ENCODE peak calls at places on chromosomes 4 and X, in six cellular contexts. G is HepG2, Y is H1, I is GM12891, V is K562, Q is GM12878. R is an unnamed sample.

GRCh38 chr4:57462843-57463242 is 352.7 kb upstream of the IGFBP7 start:
- DNase-seq in Y (no peak), I (no peak), G (no peak), V (no peak), Q (no peak), R (no peak)

GRCh38 chrX:42241421-42241820 is 318.1 kb upstream of the CASK start:
- DNase-seq in Q (no peak), Y (no peak), G (no peak), I (no peak), V (no peak), R (no peak)

GRCh38 chr4:30256105-30256828 is 463.9 kb upstream of the PCDH7 start:
- DNase-seq in Q (no peak), I (no peak), Y (no peak), G (no peak), V (no peak), R (no peak)

GRCh38 chrX:12447448-12448154 is 309.3 kb downstream of the FRMPD4 start:
- DNase-seq in G (no peak), I (no peak), Q (no peak), V (no peak), Y (no peak), R (no peak)

GRCh38 chr4:161714928-161715327 is 448.9 kb downstream of the FSTL5 start:
- DNase-seq in Y (no peak), I (no peak), V (no peak), G (no peak), Q (no peak), R (no peak)

GRCh38 chr4:26288308-26288982 is 32.4 kb upstream of the RBPJ start:
- DNase-seq in I (no peak), G (no peak), Q (peak; percentile 73), V (no peak), Y (no peak), R (no peak)

GRCh38 chr4:7988437-7988836 is 48.8 kb upstream of the AFAP1 start:
- DNase-seq in Y (no peak), I (no peak), Q (no peak), V (no peak), G (no peak), R (no peak)

GRCh38 chrX:120308959-120309872 is 2.0 kb downstream of the TMEM255A start:
- DNase-seq in V (no peak), G (peak; percentile 57), I (no peak), Y (peak; percentile 52), Q (peak; percentile 47), R (peak; percentile 27)

GRCh38 chr4:175441256-175441655 is 370.8 kb downstream of the GPM6A start:
- DNase-seq in I (no peak), G (no peak), Y (no peak), V (no peak), Q (no peak), R (no peak)

GRCh38 chrX:129606918-129607317 is 47.8 kb downstream of the APLN start:
- DNase-seq in Q (peak; percentile 13), V (peak; percentile 67), Y (peak; percentile 72), G (peak; percentile 30), I (peak; percentile 28), R (peak; percentile 48)

GRCh38 chrX:139738581-139738980 is 30.6 kb upstream of the MCF2 start:
- DNase-seq in G (no peak), Y (no peak), Q (no peak), V (no peak), I (no peak), R (no peak)

GRCh38 chr4:83062748-83063147 is 27.8 kb downstream of the COPS4 start:
- DNase-seq in Q (no peak), Y (no peak), I (no peak), V (no peak), G (no peak), R (no peak)

GRCh38 chrX:42096262-42096939 is 173.0 kb upstream of the CASK start:
- DNase-seq in Y (no peak), I (no peak), V (no peak), G (peak; percentile 5), Q (no peak), R (no peak)

GRCh38 chr4:96736352-96736889 is 896.5 kb downstream of the PDHA2 start:
- DNase-seq in I (no peak), V (no peak), Y (no peak), G (no peak), Q (no peak), R (no peak)

GRCh38 chr4:170386511-170386910 is 296.8 kb upstream of the AADAT start:
- DNase-seq in G (no peak), I (no peak), V (no peak), Q (no peak), Y (no peak), R (no peak)

GRCh38 chr4:94690851-94691254 is 66.9 kb upstream of the BMPR1B start:
- DNase-seq in Y (no peak), Q (no peak), I (no peak), G (no peak), V (no peak), R (no peak)

GRCh38 chrX:87140800-87141483 is 376.7 kb upstream of the KLHL4 start:
- DNase-seq in G (no peak), Y (no peak), Q (no peak), V (no peak), I (no peak), R (no peak)

GRCh38 chr4:105189855-105190650 is 43.4 kb downstream of the TET2 start:
- DNase-seq in I (no peak), V (no peak), G (no peak), Y (no peak), Q (no peak), R (no peak)

GRCh38 chr4:115918149-115918548 is 804.7 kb upstream of the NDST4 start:
- DNase-seq in G (no peak), I (no peak), Q (no peak), Y (no peak), V (no peak), R (no peak)

GRCh38 chrX:129705988-129706387 is 32.8 kb upstream of the XPNPEP2 start:
- DNase-seq in I (no peak), V (no peak), Y (no peak), G (no peak), Q (no peak), R (no peak)

DNA sequence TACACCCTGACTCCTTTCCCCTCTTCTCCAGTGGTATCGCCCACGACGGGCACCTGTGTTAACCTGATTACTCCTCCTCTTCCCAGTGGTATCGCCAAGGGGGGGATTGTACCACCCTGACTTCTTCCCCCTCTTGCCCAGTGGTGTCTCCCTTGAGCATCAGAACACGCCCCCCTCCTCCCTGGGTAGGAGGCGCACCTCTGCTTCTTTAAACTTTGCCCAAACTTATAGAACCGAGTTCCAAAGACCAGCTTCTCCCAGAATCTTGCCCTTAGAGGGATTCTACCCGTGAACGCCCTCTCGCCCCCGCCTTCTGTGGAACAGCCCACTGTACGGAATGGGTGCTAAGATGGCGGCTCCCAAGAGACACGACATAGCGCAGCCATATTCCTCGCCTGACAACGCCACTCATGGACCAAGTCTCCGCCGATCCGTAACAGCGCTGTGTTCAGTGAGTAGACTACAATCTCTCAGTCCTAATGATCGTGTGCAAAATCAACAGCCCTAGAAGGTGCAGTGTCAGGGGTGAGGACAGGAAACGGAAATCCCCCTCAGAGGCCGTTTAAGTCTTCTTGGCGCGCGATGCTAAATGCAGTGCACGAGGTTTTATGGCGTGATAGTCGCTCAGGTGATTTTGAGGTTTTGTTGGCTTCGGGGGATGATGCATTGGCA is 4.2 kb upstream of the ZNF157 start:
- DNase-seq in G (no peak), V (peak; percentile 54), Y (peak; percentile 70), Q (peak; percentile 37), I (peak; percentile 44), R (peak; percentile 29)
- TF ChIP-seq POLR2A in G (no peak), V (no peak), Y (no peak), Q (no peak), I (no peak), R (no peak)

DNA sequence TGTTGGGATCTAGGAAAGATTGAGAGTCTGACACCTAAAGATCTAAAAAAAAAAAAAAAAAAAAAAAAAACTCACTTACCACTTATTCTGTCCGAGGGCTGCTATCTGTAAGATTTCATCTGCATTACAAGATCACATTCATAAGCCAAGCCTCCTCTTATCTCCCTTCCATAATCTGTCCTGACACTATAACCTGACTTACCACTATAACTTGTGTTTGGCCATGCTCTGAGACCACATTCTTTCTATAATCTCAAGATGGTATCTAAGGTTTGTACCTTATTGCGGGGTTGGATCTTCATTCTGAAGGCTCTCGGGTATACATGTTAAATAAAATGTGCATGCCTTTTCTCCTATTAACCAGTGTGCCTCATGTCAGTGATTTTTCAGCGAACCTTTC is 144.4 kb downstream of the MAGEB17 start:
- DNase-seq in Q (no peak), V (no peak), G (no peak), I (no peak), Y (no peak), R (no peak)
- TF ChIP-seq TAF1 in Q (no peak), V (no peak), G (no peak), I (no peak), Y (no peak), R (no peak)

DNA sequence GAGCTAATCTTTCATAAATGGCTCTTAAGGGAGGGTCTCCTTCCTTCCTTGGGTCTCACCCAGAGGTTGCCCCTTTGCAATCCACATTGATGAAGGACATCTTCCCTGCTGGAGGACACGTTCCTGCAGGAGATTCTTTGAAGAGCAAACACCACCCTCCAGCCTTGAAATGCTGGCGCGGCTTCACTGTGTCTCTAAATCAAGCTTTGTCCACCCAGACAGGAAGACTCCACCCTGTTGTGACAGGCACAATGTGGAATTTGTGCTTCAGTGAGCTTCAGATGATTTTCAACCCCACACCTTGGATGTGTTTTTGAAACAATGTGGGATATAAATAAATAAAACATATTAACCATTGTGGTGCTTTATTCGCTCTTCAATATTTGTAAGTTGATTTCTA is 264.1 kb downstream of the RAPGEF2 start:
- DNase-seq in V (no peak), Q (no peak), Y (no peak), G (peak; percentile 67), I (no peak), R (no peak)
- TF ChIP-seq POLR2A in V (no peak), Q (no peak), Y (no peak), G (no peak), I (no peak), R (no peak)

GRCh38 chr4:86741841-86742240 is 107.3 kb downstream of the SLC10A6 start:
- DNase-seq in Q (no peak), I (no peak), Y (no peak), G (no peak), V (no peak), R (no peak)
- TF ChIP-seq TAF1 in Q (no peak), I (no peak), Y (no peak), G (no peak), V (no peak), R (no peak)

GRCh38 chrX:81201692-81202412 is at the start of the genes HMGN5 and SH3BGRL:
- DNase-seq in V (peak; percentile 54), Q (peak; percentile 57), G (peak; percentile 61), Y (peak; percentile 50), I (no peak), R (peak; percentile 12)
- TF ChIP-seq POLR2A in V (peak; percentile 57), Q (peak; percentile 75), G (no peak), Y (peak; percentile 26), I (peak; percentile 44), R (no peak)

GRCh38 chr4:21467551-21467950 is 481.0 kb downstream of the KCNIP4 start:
- DNase-seq in Q (no peak), Y (no peak), I (no peak), V (no peak), G (no peak), R (no peak)
- TF ChIP-seq TAF1 in Q (no peak), Y (no peak), I (no peak), V (no peak), G (no peak), R (no peak)

R was measured in GM12892.